ENCODE peak calls at places on chromosomes 11 and 22, in six cellular contexts. Q is H9, K is neuronal stem cell, U is IMR-90, N is mesendoderm, G is trophoblast cell. A is an unnamed sample.
A peak's percentile ranks its signal among the peaks of the same experiment; 100 is the strongest.

GRCh38 chr22:22123960-22124278 is 120.7 kb upstream of the VPREB1 start:
- DNase-seq in U (no peak), G (no peak), N (no peak), K (no peak), Q (no peak), A (no peak)

GRCh38 chr11:78742430-78742829 is 167.8 kb upstream of the NARS2 start:
- DNase-seq in K (no peak), N (no peak), Q (no peak), U (peak; percentile 6), G (no peak), A (no peak)

GRCh38 chr11:71566081-71566620 is 788 bp downstream of the KRTAP5-10 start:
- DNase-seq in N (no peak), U (no peak), K (no peak), Q (no peak), G (no peak), A (no peak)

GRCh38 chr22:46454910-46455269 is 82.5 kb downstream of the CELSR1 start:
- DNase-seq in N (no peak), K (no peak), Q (no peak), G (peak; percentile 90), U (peak; percentile 10), A (no peak)

GRCh38 chr11:64196616-64197015 is 9.9 kb upstream of the FERMT3 start:
- DNase-seq in N (no peak), Q (no peak), G (no peak), K (no peak), U (no peak), A (no peak)

GRCh38 chr11:118198370-118198769 is 21.9 kb upstream of the SCN2B start:
- DNase-seq in Q (peak; percentile 77), K (no peak), U (peak; percentile 44), G (peak; percentile 64), N (peak; percentile 66), A (peak; percentile 55)

GRCh38 chr11:124837491-124837856 is 27.8 kb upstream of the ROBO3 start:
- DNase-seq in U (peak; percentile 90), Q (peak; percentile 46), G (peak; percentile 92), N (peak; percentile 86), K (no peak), A (peak; percentile 91)

GRCh38 chr11:61295596-61295926 is 445 bp upstream of the VWCE start:
- DNase-seq in Q (no peak), U (no peak), G (no peak), K (no peak), N (no peak), A (no peak)

GRCh38 chr22:28999510-29000224 is 62.0 kb downstream of the C22orf31 start:
- DNase-seq in K (no peak), U (no peak), G (no peak), N (no peak), Q (no peak), A (no peak)

GRCh38 chr22:46984751-46985506 is 222.5 kb downstream of the TBC1D22A start:
- DNase-seq in Q (no peak), N (no peak), K (no peak), U (peak; percentile 69), G (no peak), A (peak; percentile 3)

GRCh38 chr11:2666828-2667570 is 32.8 kb downstream of the KCNQ1OT1 start:
- DNase-seq in U (no peak), K (no peak), N (no peak), Q (peak; percentile 11), G (no peak), A (no peak)

GRCh38 chr22:17601031-17601430 is 27.5 kb downstream of the ATP6V1E1 start:
- DNase-seq in U (no peak), K (no peak), Q (no peak), N (no peak), G (peak; percentile 90), A (no peak)

GRCh38 chr11:35256296-35256695 is 117.3 kb downstream of the CD44 start:
- DNase-seq in U (no peak), K (no peak), Q (no peak), N (no peak), G (no peak), A (no peak)

GRCh38 chr22:41668971-41669911 is 19.4 kb downstream of the SNU13 start:
- DNase-seq in G (peak; percentile 76), Q (no peak), N (peak; percentile 39), U (peak; percentile 85), K (no peak), A (peak; percentile 85)

GRCh38 chr11:110305169-110306018 is 9.0 kb upstream of the RDX start:
- DNase-seq in N (no peak), U (no peak), G (no peak), K (no peak), Q (no peak), A (no peak)

GRCh38 chr22:27880778-27881394 is 38.2 kb downstream of the PITPNB start:
- DNase-seq in Q (no peak), K (peak; percentile 63), N (peak; percentile 75), G (peak; percentile 87), U (peak; percentile 86), A (peak; percentile 83)

GRCh38 chr11:88015170-88015569 is 160.1 kb downstream of the RAB38 start:
- DNase-seq in N (no peak), U (no peak), Q (no peak), G (no peak), K (no peak), A (no peak)

GRCh38 chr22:38062782-38063181 is 5.6 kb downstream of the PICK1 start:
- DNase-seq in U (no peak), G (no peak), N (no peak), Q (no peak), K (no peak), A (no peak)

GRCh38 chr11:124642628-124643027 is 20.0 kb downstream of the TBRG1 start:
- DNase-seq in Q (no peak), U (no peak), K (no peak), G (no peak), N (no peak), A (no peak)

GRCh38 chr11:57156928-57157327 is 24.8 kb upstream of the LRRC55 start:
- DNase-seq in U (no peak), K (no peak), Q (no peak), G (no peak), N (no peak), A (no peak)

GRCh38 chr22:29454186-29454745 is 15.9 kb downstream of the RFPL1 start:
- DNase-seq in K (no peak), Q (no peak), G (no peak), U (no peak), N (no peak), A (no peak)

DNA sequence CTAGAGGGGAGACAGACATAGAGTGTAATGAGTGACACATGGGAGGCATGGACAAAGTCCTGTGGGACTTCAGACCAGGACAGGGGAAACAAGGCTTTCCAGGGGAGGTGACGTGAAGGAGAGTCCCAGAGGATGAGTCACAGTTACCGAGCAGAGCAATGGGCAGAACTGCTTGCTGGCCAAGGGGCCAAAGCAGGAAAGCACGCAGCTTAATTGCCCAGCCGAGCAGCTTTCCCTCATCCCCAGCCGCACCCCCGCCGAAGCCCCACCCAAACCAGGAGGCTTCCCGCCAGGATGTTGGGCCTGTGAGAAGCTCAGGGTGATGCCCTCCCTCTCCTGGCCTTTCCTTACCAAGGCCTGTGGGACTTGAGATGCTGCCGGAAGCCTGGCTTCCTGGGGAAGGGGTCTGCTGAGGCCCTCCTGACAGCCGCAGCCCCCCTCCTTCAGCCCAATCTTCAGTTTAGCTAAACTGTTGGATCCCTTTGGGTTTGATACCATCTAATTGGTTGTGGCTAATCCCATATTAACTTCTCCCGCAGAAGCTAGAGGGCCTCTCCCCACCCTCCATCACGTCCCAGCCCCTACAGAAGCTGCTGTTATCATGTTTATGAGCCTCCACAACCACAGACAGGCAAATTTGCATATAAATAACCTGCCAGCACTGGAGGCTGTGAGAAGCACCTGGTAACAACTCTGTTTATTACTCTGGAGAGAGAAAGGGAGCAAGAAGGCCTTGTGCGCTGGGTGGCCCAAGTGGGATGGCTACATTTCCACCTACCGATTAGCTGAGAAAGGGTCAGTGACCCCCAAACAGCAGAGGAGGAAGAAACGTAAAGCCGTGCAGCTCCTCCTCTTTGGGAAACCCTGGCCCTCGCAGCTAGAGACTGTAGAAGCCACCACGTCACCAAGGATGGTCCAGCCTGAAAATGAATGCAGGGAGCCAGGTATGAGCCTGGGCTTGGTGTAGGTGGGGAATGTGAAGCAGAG is 80.0 kb downstream of the TRIM29 start:
- DNase-seq in G (peak; percentile 57), N (peak; percentile 70), Q (peak; percentile 89), U (no peak), K (no peak), A (peak; percentile 38)
- H3K4ac ChIP-seq in G (peak overlapping the region; percentile 21), N (no peak overlapping the region), Q (no peak overlapping the region), U (no peak overlapping the region), K (no peak overlapping the region), A (no peak overlapping the region)

GRCh38 chr22:39177456-39177775 is 24.9 kb upstream of the CBX7 start:
- DNase-seq in Q (no peak), N (no peak), G (no peak), U (no peak), K (no peak), A (no peak)

GRCh38 chr22:39177791-39178190 is 25.3 kb upstream of the CBX7 start:
- DNase-seq in K (no peak), Q (no peak), G (no peak), U (no peak), N (no peak), A (no peak)

GRCh38 chr22:39179401-39179827 is 26.9 kb upstream of the CBX7 start:
- DNase-seq in K (no peak), Q (peak; percentile 90), G (no peak), U (no peak), N (peak; percentile 87), A (no peak)

GRCh38 chr22:39179841-39180335 is 27.4 kb upstream of the CBX7 start:
- DNase-seq in G (no peak), K (no peak), Q (peak; percentile 76), N (peak; percentile 77), U (no peak), A (no peak)

GRCh38 chr22:39178206-39179111 is 26.0 kb upstream of the CBX7 start:
- DNase-seq in U (peak; percentile 43), Q (no peak), G (no peak), N (no peak), K (no peak), A (peak; percentile 41)
- H3K4ac ChIP-seq in U (peak overlapping the region; percentile 100), Q (no peak overlapping the region), G (no peak overlapping the region), N (no peak overlapping the region), K (no peak overlapping the region), A (no peak overlapping the region)

GRCh38 chr11:67287355-67288197 is 1.5 kb upstream of the ANKRD13D start:
- DNase-seq in Q (no peak), N (no peak), G (no peak), K (no peak), U (no peak), A (no peak)
- H3K4ac ChIP-seq in Q (no peak overlapping the region), N (peak overlapping the region; percentile 25), G (no peak overlapping the region), K (no peak overlapping the region), U (peak overlapping the region; percentile 95), A (peak overlapping the region; percentile 86)

GRCh38 chr11:95566151-95566670 is 223.4 kb downstream of the FAM76B start:
- DNase-seq in U (no peak), N (no peak), K (no peak), Q (no peak), G (no peak), A (no peak)
- H3K4ac ChIP-seq in U (no peak overlapping the region), N (no peak overlapping the region), K (no peak overlapping the region), Q (no peak overlapping the region), G (no peak overlapping the region), A (no peak overlapping the region)

GRCh38 chr22:36027960-36028645 is 521 bp downstream of the RBFOX2 start:
- DNase-seq in U (no peak), G (peak; percentile 58), Q (no peak), K (peak; percentile 72), N (peak; percentile 77), A (no peak)
- H3K4ac ChIP-seq in U (peak overlapping the region; percentile 84), G (peak overlapping the region; percentile 85), Q (no peak overlapping the region), K (peak overlapping the region; percentile 10), N (peak overlapping the region; percentile 94), A (peak overlapping the region; percentile 84)

A was measured in mesenchymal stem cell.